ENCODE peak calls at places on chromosomes 5 and 9, in eight cellular contexts. P, H, L, D, W, I, N and Q are unnamed samples.

GRCh38 chr9:132031869-132032583 is 47.6 kb downstream of the MED27 start:
- DNase-seq in P (peak; percentile 15), H (no peak), L (no peak), D (no peak), W (no peak), I (no peak), N (no peak), Q (peak; percentile 26)

GRCh38 chr5:132481243-132482211 is 9.0 kb downstream of the IRF1 start:
- DNase-seq in P (no peak), H (peak; percentile 50), L (no peak), D (no peak), W (no peak), I (no peak), N (no peak), Q (no peak)

GRCh38 chr5:176389114-176389768 is 690 bp downstream of the HIGD2A start:
- DNase-seq in P (no peak), H (no peak), L (no peak), D (no peak), W (no peak), I (no peak), N (no peak), Q (no peak)

GRCh38 chr5:43294226-43294625 is 19.0 kb downstream of the HMGCS1 start:
- DNase-seq in P (no peak), H (no peak), L (no peak), D (no peak), W (peak; percentile 61), I (no peak), N (no peak), Q (no peak)

GRCh38 chr5:96101358-96102089 is 139.9 kb upstream of the ELL2 start:
- DNase-seq in P (no peak), H (no peak), L (no peak), D (no peak), W (no peak), I (no peak), N (no peak), Q (no peak)

GRCh38 chr5:157312492-157312891 is 46.6 kb downstream of the CYFIP2 start:
- DNase-seq in P (no peak), H (peak; percentile 66), L (no peak), D (peak; percentile 33), W (peak; percentile 63), I (no peak), N (no peak), Q (peak; percentile 41)

GRCh38 chr9:18857769-18858168 is 175.2 kb downstream of the SAXO1 start:
- DNase-seq in P (no peak), H (no peak), L (no peak), D (no peak), W (peak; percentile 59), I (peak; percentile 10), N (no peak), Q (no peak)

GRCh38 chr5:171531638-171532037 is 112.2 kb downstream of the FGF18 start:
- DNase-seq in P (no peak), H (no peak), L (no peak), D (no peak), W (no peak), I (no peak), N (no peak), Q (no peak)

GRCh38 chr5:57225553-57225952 is 51.7 kb downstream of the GPBP1 start:
- DNase-seq in P (no peak), H (no peak), L (no peak), D (no peak), W (no peak), I (no peak), N (no peak), Q (no peak)

GRCh38 chr5:108238936-108239887 is 142.7 kb downstream of the FBXL17 start:
- DNase-seq in P (no peak), H (no peak), L (peak; percentile 54), D (peak; percentile 25), W (no peak), I (no peak), N (no peak), Q (no peak)

GRCh38 chr9:121736964-121737462 is 85.6 kb downstream of the DAB2IP start:
- DNase-seq in P (no peak), H (no peak), L (peak; percentile 89), D (peak; percentile 81), W (no peak), I (no peak), N (peak; percentile 64), Q (no peak)

GRCh38 chr5:7190727-7191126 is 205.2 kb upstream of the ADCY2 start:
- DNase-seq in P (no peak), H (no peak), L (no peak), D (no peak), W (no peak), I (no peak), N (no peak), Q (no peak)

GRCh38 chr5:132371603-132371994 is 2.1 kb downstream of the SLC22A5 start:
- DNase-seq in P (no peak), H (no peak), L (no peak), D (no peak), W (no peak), I (no peak), N (peak; percentile 15), Q (no peak)

GRCh38 chr9:98867434-98868168 is 60.1 kb downstream of the GALNT12 start:
- DNase-seq in P (no peak), H (no peak), L (peak; percentile 90), D (no peak), W (peak; percentile 94), I (peak; percentile 85), N (peak; percentile 76), Q (no peak)

GRCh38 chr9:114606597-114607207 is 4.4 kb upstream of the TMEM268 start:
- DNase-seq in P (no peak), H (no peak), L (no peak), D (no peak), W (peak; percentile 88), I (no peak), N (peak; percentile 63), Q (no peak)

GRCh38 chr9:130526193-130526853 is 53.1 kb upstream of the FUBP3 start:
- DNase-seq in P (no peak), H (no peak), L (no peak), D (no peak), W (no peak), I (no peak), N (no peak), Q (no peak)

GRCh38 chr5:74016373-74016772 is 390.4 kb downstream of the ARHGEF28 start:
- DNase-seq in P (peak; percentile 3), H (no peak), L (no peak), D (peak; percentile 46), W (no peak), I (no peak), N (no peak), Q (no peak)

GRCh38 chr5:126615286-126615685 is 14.5 kb downstream of the PHAX start:
- DNase-seq in P (peak; percentile 54), H (no peak), L (no peak), D (no peak), W (no peak), I (no peak), N (no peak), Q (peak; percentile 78)

GRCh38 chr9:93576296-93577044 is at the start of gene PHF2:
- DNase-seq in P (peak; percentile 33), H (no peak), L (peak; percentile 81), D (no peak), W (peak; percentile 23), I (no peak), N (peak; percentile 48), Q (no peak)

GRCh38 chr9:109199676-109200075 is 32.6 kb upstream of the FRRS1L start:
- DNase-seq in P (no peak), H (no peak), L (no peak), D (no peak), W (no peak), I (no peak), N (no peak), Q (no peak)

GRCh38 chr9:109194157-109194556 is 27.1 kb upstream of the FRRS1L start:
- DNase-seq in P (no peak), H (no peak), L (no peak), D (no peak), W (no peak), I (peak; percentile 21), N (no peak), Q (no peak)

GRCh38 chr9:109203761-109204360 is 36.8 kb upstream of the FRRS1L start:
- DNase-seq in P (no peak), H (no peak), L (no peak), D (no peak), W (no peak), I (no peak), N (no peak), Q (no peak)

GRCh38 chr9:109198736-109199384 is 31.8 kb upstream of the FRRS1L start:
- DNase-seq in P (no peak), H (no peak), L (no peak), D (no peak), W (no peak), I (no peak), N (no peak), Q (no peak)
- TF ChIP-seq CTCF in P (peak; percentile 46), H (peak; percentile 15), L (peak; percentile 7), D (peak; percentile 11), W (no peak), I (no peak), N (no peak), Q (peak; percentile 53)

GRCh38 chr9:4855861-4856260 is 63.1 kb downstream of the RCL1 start:
- DNase-seq in P (no peak), H (no peak), L (no peak), D (no peak), W (no peak), I (peak; percentile 51), N (peak; percentile 41), Q (no peak)
- TF ChIP-seq CTCF in P (no peak), H (no peak), L (no peak), D (no peak), W (no peak), I (no peak), N (no peak), Q (no peak)

DNA sequence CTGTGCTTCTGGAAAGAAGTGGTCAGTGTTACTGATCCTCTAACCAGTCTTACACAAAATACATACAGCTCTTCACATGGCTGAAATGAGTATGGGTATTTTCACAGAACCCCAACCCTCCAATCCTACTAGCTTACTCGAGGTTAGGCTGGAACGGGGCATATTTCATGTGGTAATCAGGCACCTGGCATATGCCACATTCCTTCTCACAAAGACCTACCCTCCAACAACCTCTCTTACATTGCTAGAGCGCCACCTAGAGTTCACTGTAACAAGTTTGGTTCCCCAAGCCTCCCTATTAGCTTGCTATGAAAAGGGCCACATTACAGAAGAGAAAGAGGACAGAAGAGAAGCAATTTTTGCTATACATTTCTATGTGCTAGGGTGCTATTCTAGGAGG is 597.3 kb downstream of the PRELID2 start:
- DNase-seq in P (no peak), H (no peak), L (no peak), D (peak; percentile 73), W (peak; percentile 85), I (no peak), N (no peak), Q (peak; percentile 15)
- TF ChIP-seq CTCF in P (peak; percentile 69), H (no peak), L (peak; percentile 63), D (peak; percentile 73), W (peak; percentile 78), I (peak; percentile 27), N (no peak), Q (peak; percentile 60)

DNA sequence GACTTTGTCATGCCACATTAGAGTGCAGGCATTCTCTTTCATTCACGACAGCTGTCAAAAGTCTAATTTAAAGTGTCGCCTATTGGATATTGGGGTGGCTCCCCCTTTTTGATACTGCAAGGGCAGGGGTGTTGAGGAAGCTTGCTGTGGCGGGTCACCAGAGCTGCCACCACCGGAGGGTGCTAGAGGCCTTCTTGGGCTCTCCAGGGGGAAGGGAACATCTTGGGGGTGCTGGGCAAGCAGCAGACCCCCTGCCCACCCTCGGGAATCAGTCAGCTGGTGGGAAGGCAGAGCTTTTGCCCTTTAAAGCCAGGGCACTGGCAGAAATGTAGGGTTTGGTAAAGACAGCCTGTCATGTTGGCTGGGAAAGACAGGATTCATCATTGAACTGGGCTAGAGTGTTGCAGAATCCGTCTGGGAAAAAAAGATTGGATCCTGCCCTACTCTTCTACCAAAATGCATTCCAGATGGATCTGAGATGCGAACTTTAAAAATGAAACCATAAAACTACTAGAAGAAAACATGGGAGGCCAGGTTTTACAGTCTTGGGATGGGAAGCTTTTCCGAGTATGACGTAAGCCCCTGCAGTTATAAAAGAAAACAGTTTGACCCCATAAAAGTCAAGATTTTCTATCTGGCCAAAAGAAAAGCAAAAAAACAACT is 22.3 kb downstream of the COL5A1 start:
- DNase-seq in P (no peak), H (no peak), L (peak; percentile 47), D (peak; percentile 48), W (no peak), I (no peak), N (peak; percentile 14), Q (no peak)
- TF ChIP-seq CTCF in P (no peak), H (no peak), L (no peak), D (peak; percentile 30), W (peak; percentile 27), I (peak; percentile 28), N (no peak), Q (no peak)